ENCODE peak calls at places on chromosomes 16 and 17, in ten cellular contexts. J, O, R, G, N, D, E, A, L and P are unnamed samples.

GRCh38 chr16:11047939-11048500 is 103.7 kb downstream of the CLEC16A start:
- DNase-seq in E (no peak), O (no peak), D (no peak), J (no peak), A (no peak), N (no peak), L (no peak), R (no peak), G (peak), P (no peak)

GRCh38 chr17:64662774-64663367 is 764 bp upstream of the SMURF2 start:
- DNase-seq in D (no peak), L (no peak), G (no peak), R (no peak), O (no peak), E (no peak), N (no peak), J (no peak), A (no peak), P (no peak)

GRCh38 chr16:19555186-19555937 is at the start of gene VPS35L:
- DNase-seq in O (peak), J (peak), E (peak), N (peak), L (peak), R (peak), A (peak), G (peak), D (peak), P (peak)

GRCh38 chr17:19539841-19540311 is 6.2 kb downstream of the SLC47A1 start:
- DNase-seq in E (no peak), L (no peak), A (no peak), O (no peak), R (no peak), G (no peak), J (no peak), N (no peak), D (no peak), P (no peak)

GRCh38 chr16:30005341-30006094 is 5.3 kb downstream of the DOC2A start:
- DNase-seq in L (no peak), G (no peak), R (no peak), N (peak), E (peak), O (no peak), J (peak), D (peak), A (peak), P (no peak)

GRCh38 chr16:19685176-19685575 is 32.9 kb downstream of the KNOP1 start:
- DNase-seq in E (no peak), D (no peak), N (no peak), R (no peak), A (no peak), J (no peak), L (no peak), O (no peak), G (no peak), P (no peak)

GRCh38 chr17:28774206-28774605 is 30.4 kb downstream of the TRAF4 start:
- DNase-seq in E (no peak), L (no peak), A (no peak), G (no peak), O (no peak), R (no peak), N (no peak), D (no peak), J (no peak), P (no peak)

GRCh38 chr16:53855056-53855455 is 151.1 kb downstream of the FTO start:
- DNase-seq in L (no peak), O (no peak), J (no peak), A (no peak), E (no peak), R (no peak), N (no peak), D (no peak), G (no peak), P (no peak)

GRCh38 chr17:62653002-62653830 is 25.7 kb downstream of the MRC2 start:
- DNase-seq in G (no peak), R (no peak), J (peak), D (peak), E (peak), A (peak), O (peak), N (peak), L (peak), P (peak)

GRCh38 chr17:40022961-40023541 is 7.8 kb downstream of the CSF3 start:
- DNase-seq in N (no peak), R (no peak), L (no peak), D (no peak), E (no peak), A (no peak), G (no peak), J (no peak), O (no peak), P (peak)

GRCh38 chr16:8668138-8668537 is 6.3 kb upstream of the ABAT start:
- DNase-seq in N (no peak), D (no peak), J (no peak), L (no peak), A (no peak), E (no peak), R (no peak), G (no peak), O (no peak), P (no peak)

GRCh38 chr16:3770530-3770929 is 53.2 kb upstream of the TRAP1 start:
- DNase-seq in J (no peak), L (no peak), A (no peak), N (no peak), E (no peak), G (no peak), O (no peak), D (no peak), R (no peak), P (no peak)

GRCh38 chr16:70156207-70156978 is 17.2 kb upstream of the CLEC18C start:
- DNase-seq in G (no peak), O (no peak), D (no peak), R (no peak), L (no peak), N (no peak), J (no peak), E (no peak), A (no peak), P (no peak)

GRCh38 chr16:56916571-56917403 is 15.2 kb upstream of the HERPUD1 start:
- DNase-seq in G (no peak), O (peak), N (no peak), L (no peak), D (no peak), J (no peak), E (no peak), A (peak), R (no peak), P (no peak)

GRCh38 chr17:40410082-40410481 is 7.6 kb downstream of the TOP2A start:
- DNase-seq in A (no peak), O (no peak), L (no peak), R (no peak), G (no peak), E (no peak), J (no peak), D (no peak), N (no peak), P (no peak)

GRCh38 chr16:14168146-14168545 is 97.0 kb downstream of the MRTFB start:
- DNase-seq in J (no peak), D (peak), A (no peak), L (no peak), R (no peak), N (no peak), E (peak), G (no peak), O (no peak), P (no peak)

GRCh38 chr17:39921323-39921722 is 2.9 kb upstream of the GSDMB start:
- DNase-seq in G (no peak), D (no peak), R (no peak), E (no peak), O (no peak), N (no peak), L (no peak), A (no peak), J (no peak), P (no peak)

GRCh38 chr17:28193241-28193640 is 125.8 kb upstream of the TMEM97 start:
- DNase-seq in E (no peak), A (no peak), O (no peak), N (no peak), L (no peak), D (no peak), J (no peak), G (no peak), R (no peak), P (no peak)

GRCh38 chr16:10266809-10267208 is 84.6 kb upstream of the GRIN2A start:
- DNase-seq in G (no peak), N (no peak), R (no peak), A (no peak), L (no peak), O (no peak), E (no peak), D (no peak), J (no peak), P (no peak)

GRCh38 chr17:79033741-79034501 is 10.0 kb downstream of the C1QTNF1 start:
- DNase-seq in E (peak), N (no peak), G (no peak), D (no peak), O (no peak), J (peak), A (no peak), L (no peak), R (peak), P (peak)

GRCh38 chr16:3259097-3259496 is 2.7 kb upstream of the MEFV start:
- DNase-seq in R (no peak), N (no peak), E (peak), A (no peak), J (no peak), O (no peak), L (no peak), D (no peak), G (no peak), P (no peak)

GRCh38 chr17:80878876-80879722 is 112.5 kb upstream of the CHMP6 start:
- DNase-seq in G (no peak), L (no peak), E (no peak), A (no peak), J (no peak), R (peak), D (no peak), O (no peak), N (no peak), P (no peak)

GRCh38 chr17:80791758-80792284 is 199.8 kb upstream of the CHMP6 start:
- DNase-seq in N (peak), G (no peak), J (peak), E (peak), O (no peak), D (peak), A (peak), L (no peak), R (peak), P (peak)

GRCh38 chr16:66604376-66605176 is at the start of gene CMTM3:
- DNase-seq in L (peak), O (peak), R (no peak), E (peak), N (peak), A (peak), D (peak), J (peak), G (no peak), P (peak)

GRCh38 chr17:48494335-48494734 is 36.5 kb downstream of the HOXB1 start:
- DNase-seq in N (no peak), R (no peak), D (peak), O (no peak), L (no peak), J (no peak), A (no peak), E (peak), G (no peak), P (no peak)

GRCh38 chr17:38922538-38923291 is 2.7 kb upstream of the LASP1NB start:
- DNase-seq in L (no peak), G (peak), J (peak), O (no peak), N (no peak), D (peak), R (peak), E (peak), A (no peak), P (peak)

GRCh38 chr17:44770526-44770925 is 11.7 kb downstream of the ADAM11 start:
- DNase-seq in R (no peak), J (no peak), O (no peak), D (no peak), G (no peak), A (no peak), E (no peak), N (no peak), L (no peak), P (no peak)

GRCh38 chr17:42723636-42724035 is 21.2 kb downstream of the EZH1 start:
- DNase-seq in J (no peak), D (no peak), E (no peak), N (no peak), R (no peak), L (no peak), O (no peak), G (no peak), A (no peak), P (no peak)